ENCODE peak calls at places on chromosome 5, in four cellular contexts. O, G, F and Y are unnamed samples.

GRCh38 chr5:170986598-170986997 is 124.8 kb downstream of the RANBP17 start:
- DNase-seq in O (no peak), F (no peak), G (no peak), Y (no peak)

GRCh38 chr5:31186672-31187267 is 6.7 kb upstream of the CDH6 start:
- DNase-seq in O (no peak), F (no peak), G (no peak), Y (no peak)

GRCh38 chr5:173747876-173748275 is 131.4 kb upstream of the BOD1 start:
- DNase-seq in F (no peak), G (no peak), O (no peak), Y (no peak)

GRCh38 chr5:40258205-40258604 is 421.5 kb upstream of the PTGER4 start:
- DNase-seq in O (no peak), G (no peak), F (no peak), Y (no peak)

GRCh38 chr5:168364738-168365550 is 73.5 kb downstream of the WWC1 start:
- DNase-seq in F (no peak), G (no peak), O (no peak), Y (no peak)

GRCh38 chr5:22293147-22293546 is 560.0 kb downstream of the CDH12 start:
- DNase-seq in F (no peak), O (no peak), G (no peak), Y (no peak)

GRCh38 chr5:18219241-18219640 is 585.0 kb downstream of the TAF11L14 start:
- DNase-seq in O (no peak), G (no peak), F (no peak), Y (no peak)

GRCh38 chr5:52988335-52989024 is 672 bp upstream of the ITGA2 start:
- DNase-seq in F (no peak), G (peak; percentile 19), O (no peak), Y (no peak)

GRCh38 chr5:84635235-84636055 is 250.8 kb upstream of the EDIL3 start:
- DNase-seq in F (no peak), G (no peak), O (peak; percentile 14), Y (no peak)

GRCh38 chr5:151684690-151685361 is 1.9 kb downstream of the SPARC start:
- DNase-seq in G (no peak), O (peak; percentile 63), F (peak; percentile 78), Y (no peak)

GRCh38 chr5:75130818-75131349 is 78.5 kb upstream of the GCNT4 start:
- DNase-seq in F (no peak), G (no peak), O (no peak), Y (no peak)

GRCh38 chr5:133343196-133343595 is 269.1 kb downstream of the FSTL4 start:
- DNase-seq in G (no peak), F (no peak), O (no peak), Y (no peak)

GRCh38 chr5:82397741-82398320 is 119.7 kb upstream of the RPS23 start:
- DNase-seq in F (no peak), G (no peak), O (no peak), Y (no peak)

GRCh38 chr5:80069918-80070318 is 34.8 kb downstream of the THBS4 start:
- DNase-seq in F (no peak), O (peak; percentile 45), G (no peak), Y (no peak)

GRCh38 chr5:135441256-135441915 is 5.8 kb downstream of the DCANP1 start:
- DNase-seq in G (no peak), O (no peak), F (no peak), Y (no peak)

GRCh38 chr5:118937393-118938061 is 50.8 kb downstream of the DTWD2 start:
- DNase-seq in G (no peak), O (no peak), F (no peak), Y (no peak)

GRCh38 chr5:78008356-78008967 is 232.3 kb upstream of the TBCA start:
- DNase-seq in G (peak; percentile 7), O (no peak), F (no peak), Y (no peak)

GRCh38 chr5:10499066-10499465 is 57.4 kb downstream of the ROPN1L start:
- DNase-seq in F (no peak), O (no peak), G (no peak), Y (no peak)

GRCh38 chr5:79842006-79842881 is 148.8 kb downstream of the MTX3 start:
- DNase-seq in G (no peak), O (no peak), F (no peak), Y (no peak)

GRCh38 chr5:174231961-174232487 is 186.5 kb downstream of the NSG2 start:
- DNase-seq in G (no peak), F (no peak), O (no peak), Y (no peak)

GRCh38 chr5:67673618-67674017 is 477.0 kb upstream of the CD180 start:
- DNase-seq in G (no peak), O (no peak), F (no peak), Y (no peak)

GRCh38 chr5:82018462-82018861 is 46.6 kb downstream of the ATG10 start:
- DNase-seq in F (no peak), O (peak; percentile 33), G (no peak), Y (no peak)

GRCh38 chr5:41967401-41967800 is 42.3 kb downstream of the FBXO4 start:
- DNase-seq in G (no peak), O (no peak), F (no peak), Y (no peak)

GRCh38 chr5:134837530-134838181 is 8.1 kb upstream of the C5orf24 start:
- DNase-seq in G (no peak), O (no peak), F (no peak), Y (no peak)

GRCh38 chr5:81924467-81924866 is 47.4 kb upstream of the ATG10 start:
- DNase-seq in G (no peak), F (no peak), O (peak; percentile 63), Y (no peak)

GRCh38 chr5:107477492-107477891 is 193.2 kb downstream of the EFNA5 start:
- DNase-seq in O (no peak), G (no peak), F (no peak), Y (no peak)

GRCh38 chr5:102796481-102796880 is 41.4 kb downstream of the PAM start:
- DNase-seq in F (no peak), G (no peak), O (no peak), Y (no peak)

GRCh38 chr5:39437469-39437868 is 12.7 kb upstream of the DAB2 start:
- DNase-seq in G (no peak), O (no peak), F (no peak), Y (no peak)

GRCh38 chr5:43039115-43039467 is 1.0 kb downstream of the ANXA2R start:
- DNase-seq in O (no peak), F (no peak), G (no peak), Y (no peak)

GRCh38 chr5:43039468-43040286 is 442 bp downstream of the ANXA2R start:
- DNase-seq in F (no peak), O (peak; percentile 73), G (peak; percentile 73), Y (peak; percentile 68)

GRCh38 chr5:43041669-43042175 is 1.6 kb upstream of the ANXA2R start:
- DNase-seq in G (no peak), F (no peak), O (peak; percentile 37), Y (peak; percentile 70)

GRCh38 chr5:43041131-43041668 is 1.1 kb upstream of the ANXA2R start:
- DNase-seq in O (peak; percentile 44), F (no peak), G (peak; percentile 67), Y (peak; percentile 54)

DNA sequence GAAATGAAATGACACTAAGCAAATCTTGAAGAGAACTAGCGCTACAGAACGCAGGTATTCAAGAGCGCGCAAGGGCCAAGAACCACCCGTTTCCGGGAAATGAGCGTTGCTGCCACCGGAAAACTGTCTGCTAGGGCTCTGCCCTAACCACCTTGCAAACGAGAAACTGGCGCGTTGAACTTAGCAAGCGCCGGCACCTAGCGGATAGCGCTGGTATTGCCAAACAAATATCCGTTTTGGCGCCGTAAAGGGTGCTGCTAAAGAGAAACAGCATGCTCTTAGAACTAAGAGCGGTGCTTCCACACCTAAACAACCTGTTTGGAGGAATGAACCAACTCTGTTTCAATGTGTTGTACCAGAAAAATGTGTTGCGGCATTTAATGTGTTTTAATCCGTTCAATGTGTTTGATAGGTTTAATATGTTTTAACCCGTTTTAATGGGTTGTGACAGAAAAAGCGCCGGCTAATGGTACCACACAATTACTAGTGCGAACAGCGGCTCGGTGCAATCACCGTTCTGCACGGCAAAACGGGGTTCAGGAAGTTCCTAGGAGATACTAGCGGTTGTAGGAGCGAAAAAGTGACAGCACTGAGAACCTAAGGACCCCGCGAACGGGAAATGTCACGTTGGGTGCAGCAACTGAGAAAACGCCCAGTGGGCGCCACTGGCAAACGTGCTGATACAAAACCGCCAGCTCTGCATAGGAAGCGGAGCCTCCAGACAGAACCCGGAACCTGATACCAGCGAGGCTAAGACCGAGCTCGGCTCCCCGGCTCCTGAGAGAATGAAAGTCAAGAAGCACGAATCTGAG is at the start of gene ANXA2R:
- DNase-seq in F (peak; percentile 67), O (peak; percentile 89), G (peak; percentile 97), Y (peak; percentile 98)
- H3K4me3 ChIP-seq in F (peak within 1 kb of the TSS; percentile 72), O (peak within 1 kb of the TSS; percentile 61), G (peak within 1 kb of the TSS; percentile 99), Y (peak within 1 kb of the TSS; percentile 73)

GRCh38 chr5:8134609-8135008 is 265.7 kb downstream of the MTRR start:
- DNase-seq in G (no peak), F (no peak), O (no peak), Y (no peak)

GRCh38 chr5:8136271-8136670 is 267.3 kb downstream of the MTRR start:
- DNase-seq in F (no peak), O (no peak), G (no peak), Y (no peak)

GRCh38 chr5:8138884-8139283 is 269.9 kb downstream of the MTRR start:
- DNase-seq in O (no peak), F (no peak), G (no peak), Y (no peak)

DNA sequence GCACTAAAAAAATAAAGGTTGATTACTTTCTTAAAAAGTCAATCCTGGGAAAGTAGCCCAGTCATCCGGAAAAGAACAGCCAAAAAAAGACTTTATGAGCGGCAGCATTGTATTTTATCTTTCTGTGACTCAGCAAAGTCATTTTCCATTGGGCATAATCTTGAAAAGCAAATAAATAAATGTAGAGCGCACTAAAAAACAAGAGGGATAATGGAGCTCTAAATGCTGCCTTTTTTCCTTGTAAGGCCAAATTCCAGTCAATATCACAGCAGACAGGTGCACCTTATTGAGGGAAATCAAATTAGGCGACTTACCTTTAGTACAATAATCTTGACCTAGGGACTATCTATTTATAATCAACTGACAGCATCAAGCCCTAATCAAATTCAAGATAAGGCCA is 266.8 kb downstream of the MTRR start:
- DNase-seq in O (no peak), F (no peak), G (no peak), Y (no peak)
- H3K27ac ChIP-seq in O (no peak overlapping the region), F (no peak overlapping the region), G (no peak overlapping the region), Y (no peak overlapping the region)

DNA sequence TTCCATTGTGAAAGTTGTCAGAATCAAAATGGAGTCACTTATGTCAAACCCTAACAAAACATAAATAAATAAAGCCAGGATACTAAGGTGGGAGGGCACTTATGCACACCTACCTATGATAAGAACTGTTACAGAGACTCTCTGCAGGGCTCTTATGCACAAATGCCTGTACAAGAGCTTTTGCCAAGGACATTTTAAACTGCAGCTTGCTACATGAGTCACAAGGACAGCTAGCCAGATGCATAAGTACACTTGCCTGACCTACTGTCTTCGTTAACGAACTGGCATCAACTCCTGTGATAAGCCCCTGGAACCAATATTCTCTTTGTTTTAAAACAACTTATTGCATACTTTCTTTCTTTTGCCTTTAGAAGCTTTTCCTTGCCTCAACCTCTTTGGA is 152.9 kb upstream of the SPEF2 start:
- DNase-seq in F (no peak), O (no peak), G (no peak), Y (no peak)
- H3K27me3 ChIP-seq in F (no peaks in the 10 kb centered on the region), O (no peaks in the 10 kb centered on the region), G (no peaks in the 10 kb centered on the region), Y (no peaks in the 10 kb centered on the region)

GRCh38 chr5:36237756-36238155 is 4.0 kb downstream of the NADK2 start:
- DNase-seq in F (peak; percentile 9), O (no peak), G (no peak), Y (no peak)

GRCh38 chr5:36240779-36241635 is 718 bp downstream of the NADK2 start:
- DNase-seq in F (no peak), G (no peak), O (peak; percentile 65), Y (peak; percentile 50)

GRCh38 chr5:36238896-36239295 is 2.8 kb downstream of the NADK2 start:
- DNase-seq in F (no peak), G (no peak), O (no peak), Y (no peak)

GRCh38 chr5:36239370-36240293 is 2.1 kb downstream of the NADK2 start:
- DNase-seq in F (no peak), G (no peak), O (no peak), Y (no peak)

GRCh38 chr5:36236801-36237200 is 4.9 kb downstream of the NADK2 start:
- DNase-seq in F (no peak), G (no peak), O (no peak), Y (no peak)
- H3K4me3 ChIP-seq in F (no peak overlapping the region), G (no peak overlapping the region), O (no peak overlapping the region), Y (no peak overlapping the region)